ENCODE peak calls at places on chromosomes 13 and 19, in four cellular contexts. S is prostate gland, P is HAP-1, Z is tibial artery. I is an unnamed sample.

GRCh38 chr19:41944336-41944735 is 14.8 kb downstream of the RABAC1 start:
- DNase-seq in Z (no peak), P (no peak), S (no peak), I (no peak)

GRCh38 chr19:8684001-8684902 is 14.3 kb downstream of the ACTL9 start:
- DNase-seq in S (no peak), P (no peak), Z (no peak), I (no peak)

GRCh38 chr13:35598233-35598632 is 121.7 kb upstream of the MAB21L1 start:
- DNase-seq in S (no peak), P (no peak), Z (no peak), I (no peak)

GRCh38 chr13:112849500-112849899 is 119.5 kb upstream of the MCF2L start:
- DNase-seq in P (peak; percentile 57), S (no peak), Z (no peak), I (no peak)

GRCh38 chr19:41352609-41353465 is 885 bp downstream of the TGFB1 start:
- DNase-seq in P (peak; percentile 78), Z (peak; percentile 64), S (peak; percentile 38), I (peak; percentile 67)

GRCh38 chr19:38389957-38390924 is 1.7 kb downstream of the SPRED3 start:
- DNase-seq in Z (no peak), P (no peak), S (no peak), I (no peak)

GRCh38 chr13:43838909-43839308 is 40.6 kb downstream of the CCDC122 start:
- DNase-seq in S (no peak), Z (no peak), P (no peak), I (no peak)

GRCh38 chr13:24161010-24161775 is 673 bp downstream of the SPATA13 start:
- DNase-seq in S (peak; percentile 38), P (peak; percentile 50), Z (peak; percentile 22), I (peak; percentile 19)

GRCh38 chr19:28463493-28464053 is 749.4 kb downstream of the UQCRFS1 start:
- DNase-seq in P (no peak), Z (no peak), S (no peak), I (no peak)

GRCh38 chr19:30214651-30215051 is 157.5 kb upstream of the ZNF536 start:
- DNase-seq in Z (no peak), S (no peak), P (no peak), I (no peak)

GRCh38 chr19:42471554-42472249 is 29.0 kb upstream of the CXCL17 start:
- DNase-seq in Z (no peak), S (peak; percentile 92), P (peak; percentile 38), I (no peak)

GRCh38 chr13:20901668-20902437 is 693 bp downstream of the XPO4 start:
- DNase-seq in Z (no peak), S (no peak), P (peak; percentile 79), I (no peak)

GRCh38 chr19:11787536-11787935 is 10.8 kb upstream of the ZNF491 start:
- DNase-seq in P (no peak), Z (no peak), S (no peak), I (no peak)
- H3K9me3 ChIP-seq in P (peaks cover 14% of the 10 kb centered on the region), Z (peaks cover 92% of the 10 kb centered on the region), S (no peaks in the 10 kb centered on the region), I (peaks cover 23% of the 10 kb centered on the region)

GRCh38 chr13:21948781-21949474 is 278.1 kb downstream of the FGF9 start:
- DNase-seq in Z (no peak), S (no peak), P (no peak), I (no peak)

GRCh38 chr13:21949818-21950429 is 279.1 kb downstream of the FGF9 start:
- DNase-seq in P (no peak), S (no peak), Z (no peak), I (no peak)

GRCh38 chr13:21945195-21945594 is 274.3 kb downstream of the FGF9 start:
- DNase-seq in S (no peak), Z (no peak), P (no peak), I (no peak)

DNA sequence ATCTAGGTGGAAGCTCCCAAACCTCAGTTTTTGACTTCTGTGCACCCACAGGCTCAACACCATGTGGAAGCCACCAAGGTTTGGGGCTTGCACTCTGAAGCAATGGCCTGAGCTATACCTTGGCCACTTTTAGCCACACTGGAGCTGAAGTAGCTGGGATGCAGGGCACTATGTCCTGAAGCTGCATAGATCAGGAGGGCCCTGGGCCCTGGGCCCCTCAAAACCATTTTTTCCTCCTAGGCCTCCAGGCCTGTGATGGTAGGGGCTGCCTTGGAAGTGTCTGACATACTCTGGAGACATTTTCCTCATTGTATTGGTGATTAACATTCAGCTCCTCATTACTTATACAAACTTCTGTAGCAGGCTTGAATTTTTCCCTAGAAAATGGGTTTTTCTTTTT is 273.7 kb downstream of the FGF9 start:
- DNase-seq in P (no peak), Z (no peak), S (no peak), I (no peak)
- H3K9me3 ChIP-seq in P (no peaks in the 10 kb centered on the region), Z (peaks cover 13% of the 10 kb centered on the region), S (no peaks in the 10 kb centered on the region), I (no peaks in the 10 kb centered on the region)

DNA sequence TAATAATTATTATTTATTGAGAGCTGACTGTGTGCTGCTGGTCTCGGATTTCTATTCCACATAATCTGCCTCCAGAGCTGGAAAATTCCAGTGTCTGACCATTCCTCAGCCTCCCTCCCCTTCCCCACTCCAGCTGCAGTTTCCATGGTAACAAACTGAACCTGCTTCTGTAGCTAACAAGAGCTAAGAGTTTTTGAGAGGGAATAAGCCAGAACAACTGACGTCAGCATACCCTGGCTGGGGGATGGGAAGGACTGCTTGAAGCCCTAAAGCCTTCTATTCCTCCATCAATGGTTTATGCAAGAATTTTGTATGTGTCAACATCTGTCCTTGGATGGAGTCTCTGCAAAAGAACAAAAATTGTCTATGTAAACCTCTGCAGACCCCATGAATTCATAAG is 26.0 kb upstream of the PEG3 start:
- DNase-seq in P (no peak), S (no peak), Z (no peak), I (no peak)
- H3K9me3 ChIP-seq in P (no peaks in the 10 kb centered on the region), S (no peaks in the 10 kb centered on the region), Z (peaks cover 15% of the 10 kb centered on the region), I (peaks cover 3% of the 10 kb centered on the region)

DNA sequence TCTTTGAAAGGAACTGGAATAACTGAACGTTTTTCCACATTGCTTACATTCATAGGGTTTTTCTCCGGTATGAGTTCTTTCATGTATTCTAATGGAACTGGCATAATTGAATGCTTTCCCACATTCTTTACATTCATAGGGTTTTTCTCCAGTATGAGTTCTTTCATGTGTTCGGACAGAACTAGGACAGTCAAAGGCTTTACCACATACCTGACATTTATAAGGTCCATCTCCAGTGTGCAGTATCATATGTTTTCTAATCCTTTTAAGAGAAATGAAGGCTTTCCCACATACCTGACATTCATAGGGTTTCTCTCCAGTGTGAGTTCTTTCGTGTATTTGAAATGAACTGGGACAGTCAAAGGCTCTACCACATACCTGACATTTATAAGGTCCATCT is 24.7 kb downstream of the ZNF564 start:
- DNase-seq in Z (no peak), S (no peak), P (no peak), I (no peak)
- H3K9me3 ChIP-seq in Z (peaks cover 100% of the 10 kb centered on the region), S (no peaks in the 10 kb centered on the region), P (peaks cover 65% of the 10 kb centered on the region), I (peaks cover 67% of the 10 kb centered on the region)

GRCh38 chr19:57355916-57356315 is 4.8 kb downstream of the ZNF304 start:
- DNase-seq in S (no peak), P (no peak), Z (no peak), I (no peak)
- H3K9me3 ChIP-seq in S (no peaks in the 10 kb centered on the region), P (no peaks in the 10 kb centered on the region), Z (peaks cover 85% of the 10 kb centered on the region), I (no peaks in the 10 kb centered on the region)